ENCODE peak calls at places on chromosomes 7 and 10, in seven cellular contexts. One of them, this sample, is unnamed.

GRCh38 chr7:17832820-17833219 is 107.5 kb downstream of the SNX13 start:
- DNase-seq in neural crest cell: no peak
- DNase-seq in HFF-Myc: no peak
- DNase-seq in stomach: no peak
- DNase-seq in GM06990: no peak
- DNase-seq in CD4-positive, alpha-beta T cell: no peak
- DNase-seq in cardiac muscle cell: no peak
- DNase-seq in this sample: no peak

GRCh38 chr7:27096756-27097514 is 1.1 kb upstream of the HOXA1 start:
- DNase-seq in neural crest cell: no peak
- DNase-seq in HFF-Myc: no peak
- DNase-seq in stomach: no peak
- DNase-seq in GM06990: no peak
- DNase-seq in CD4-positive, alpha-beta T cell: no peak
- DNase-seq in cardiac muscle cell: no peak
- DNase-seq in this sample: no peak

GRCh38 chr10:95246582-95247051 is 44.2 kb downstream of the PDLIM1 start:
- DNase-seq in neural crest cell: peak
- DNase-seq in HFF-Myc: peak
- DNase-seq in stomach: peak
- DNase-seq in GM06990: peak
- DNase-seq in CD4-positive, alpha-beta T cell: peak
- DNase-seq in cardiac muscle cell: peak
- DNase-seq in this sample: peak

GRCh38 chr7:140322759-140323158 is 75.6 kb downstream of the SLC37A3 start:
- DNase-seq in neural crest cell: no peak
- DNase-seq in HFF-Myc: no peak
- DNase-seq in stomach: no peak
- DNase-seq in GM06990: no peak
- DNase-seq in CD4-positive, alpha-beta T cell: no peak
- DNase-seq in cardiac muscle cell: no peak
- DNase-seq in this sample: no peak

GRCh38 chr10:102796407-102797176 is 40.6 kb downstream of the CYP17A1 start:
- DNase-seq in neural crest cell: no peak
- DNase-seq in HFF-Myc: no peak
- DNase-seq in stomach: peak
- DNase-seq in GM06990: peak
- DNase-seq in CD4-positive, alpha-beta T cell: peak
- DNase-seq in cardiac muscle cell: no peak
- DNase-seq in this sample: no peak

GRCh38 chr7:41699532-41699931 is 3.4 kb downstream of the INHBA start:
- DNase-seq in neural crest cell: no peak
- DNase-seq in HFF-Myc: no peak
- DNase-seq in stomach: no peak
- DNase-seq in GM06990: no peak
- DNase-seq in CD4-positive, alpha-beta T cell: no peak
- DNase-seq in cardiac muscle cell: peak
- DNase-seq in this sample: no peak

GRCh38 chr10:85643171-85643838 is 723.3 kb downstream of the GRID1 start:
- DNase-seq in neural crest cell: no peak
- DNase-seq in HFF-Myc: no peak
- DNase-seq in stomach: no peak
- DNase-seq in GM06990: no peak
- DNase-seq in CD4-positive, alpha-beta T cell: no peak
- DNase-seq in cardiac muscle cell: no peak
- DNase-seq in this sample: no peak

GRCh38 chr10:77586719-77587423 is 50.7 kb downstream of the KCNMA1 start:
- DNase-seq in neural crest cell: no peak
- DNase-seq in HFF-Myc: peak
- DNase-seq in stomach: no peak
- DNase-seq in GM06990: no peak
- DNase-seq in CD4-positive, alpha-beta T cell: no peak
- DNase-seq in cardiac muscle cell: no peak
- DNase-seq in this sample: peak

GRCh38 chr7:151316896-151317295 is 24.7 kb upstream of the NUB1 start:
- DNase-seq in neural crest cell: no peak
- DNase-seq in HFF-Myc: no peak
- DNase-seq in stomach: no peak
- DNase-seq in GM06990: no peak
- DNase-seq in CD4-positive, alpha-beta T cell: no peak
- DNase-seq in cardiac muscle cell: no peak
- DNase-seq in this sample: no peak

GRCh38 chr7:115850774-115851173 is 179.8 kb downstream of the TFEC start:
- DNase-seq in neural crest cell: no peak
- DNase-seq in HFF-Myc: no peak
- DNase-seq in stomach: no peak
- DNase-seq in GM06990: no peak
- DNase-seq in CD4-positive, alpha-beta T cell: no peak
- DNase-seq in cardiac muscle cell: no peak
- DNase-seq in this sample: no peak

GRCh38 chr10:33945051-33945450 is 610.6 kb upstream of the NRP1 start:
- DNase-seq in neural crest cell: no peak
- DNase-seq in HFF-Myc: no peak
- DNase-seq in stomach: no peak
- DNase-seq in GM06990: no peak
- DNase-seq in CD4-positive, alpha-beta T cell: no peak
- DNase-seq in cardiac muscle cell: no peak
- DNase-seq in this sample: no peak

GRCh38 chr10:110337906-110338305 is 33.2 kb upstream of the SMNDC1 start:
- DNase-seq in neural crest cell: no peak
- DNase-seq in HFF-Myc: no peak
- DNase-seq in stomach: no peak
- DNase-seq in GM06990: no peak
- DNase-seq in CD4-positive, alpha-beta T cell: no peak
- DNase-seq in cardiac muscle cell: no peak
- DNase-seq in this sample: no peak

GRCh38 chr10:44198780-44199097 is 186.2 kb downstream of the CXCL12 start:
- DNase-seq in neural crest cell: no peak
- DNase-seq in HFF-Myc: no peak
- DNase-seq in stomach: no peak
- DNase-seq in GM06990: no peak
- DNase-seq in CD4-positive, alpha-beta T cell: no peak
- DNase-seq in cardiac muscle cell: no peak
- DNase-seq in this sample: no peak

GRCh38 chr10:102431452-102432124 is 786 bp downstream of the CUEDC2 start:
- DNase-seq in neural crest cell: no peak
- DNase-seq in HFF-Myc: no peak
- DNase-seq in stomach: no peak
- DNase-seq in GM06990: no peak
- DNase-seq in CD4-positive, alpha-beta T cell: no peak
- DNase-seq in cardiac muscle cell: no peak
- DNase-seq in this sample: no peak

GRCh38 chr7:30519122-30519521 is 14.5 kb upstream of the GGCT start:
- DNase-seq in neural crest cell: no peak
- DNase-seq in HFF-Myc: no peak
- DNase-seq in stomach: no peak
- DNase-seq in GM06990: no peak
- DNase-seq in CD4-positive, alpha-beta T cell: no peak
- DNase-seq in cardiac muscle cell: no peak
- DNase-seq in this sample: no peak
- TF ChIP-seq CTCF in neural crest cell: no peak
- TF ChIP-seq CTCF in HFF-Myc: no peak
- TF ChIP-seq CTCF in stomach: no peak
- TF ChIP-seq CTCF in GM06990: no peak
- TF ChIP-seq CTCF in CD4-positive, alpha-beta T cell: no peak
- TF ChIP-seq CTCF in cardiac muscle cell: no peak
- TF ChIP-seq CTCF in this sample: no peak

GRCh38 chr7:45663965-45664623 is 89.9 kb downstream of the ADCY1 start:
- DNase-seq in neural crest cell: no peak
- DNase-seq in HFF-Myc: no peak
- DNase-seq in stomach: peak
- DNase-seq in GM06990: no peak
- DNase-seq in CD4-positive, alpha-beta T cell: no peak
- DNase-seq in cardiac muscle cell: no peak
- DNase-seq in this sample: no peak

GRCh38 chr7:45665172-45665571 is 91.0 kb downstream of the ADCY1 start:
- DNase-seq in neural crest cell: no peak
- DNase-seq in HFF-Myc: no peak
- DNase-seq in stomach: no peak
- DNase-seq in GM06990: no peak
- DNase-seq in CD4-positive, alpha-beta T cell: no peak
- DNase-seq in cardiac muscle cell: no peak
- DNase-seq in this sample: no peak

GRCh38 chr7:45662540-45663166 is 88.5 kb downstream of the ADCY1 start:
- DNase-seq in neural crest cell: no peak
- DNase-seq in HFF-Myc: no peak
- DNase-seq in stomach: peak
- DNase-seq in GM06990: no peak
- DNase-seq in CD4-positive, alpha-beta T cell: no peak
- DNase-seq in cardiac muscle cell: no peak
- DNase-seq in this sample: no peak

GRCh38 chr7:45662018-45662417 is 87.8 kb downstream of the ADCY1 start:
- DNase-seq in neural crest cell: no peak
- DNase-seq in HFF-Myc: no peak
- DNase-seq in stomach: peak
- DNase-seq in GM06990: no peak
- DNase-seq in CD4-positive, alpha-beta T cell: no peak
- DNase-seq in cardiac muscle cell: no peak
- DNase-seq in this sample: no peak

GRCh38 chr7:45663167-45663921 is 89.2 kb downstream of the ADCY1 start:
- DNase-seq in neural crest cell: peak
- DNase-seq in HFF-Myc: no peak
- DNase-seq in stomach: peak
- DNase-seq in GM06990: no peak
- DNase-seq in CD4-positive, alpha-beta T cell: no peak
- DNase-seq in cardiac muscle cell: peak
- DNase-seq in this sample: no peak
- TF ChIP-seq CTCF in neural crest cell: peak
- TF ChIP-seq CTCF in HFF-Myc: peak
- TF ChIP-seq CTCF in stomach: no peak
- TF ChIP-seq CTCF in GM06990: peak
- TF ChIP-seq CTCF in CD4-positive, alpha-beta T cell: no peak
- TF ChIP-seq CTCF in cardiac muscle cell: peak
- TF ChIP-seq CTCF in this sample: peak

GRCh38 chr7:50803359-50804337 is 21.0 kb upstream of the GRB10 start:
- DNase-seq in neural crest cell: no peak
- DNase-seq in HFF-Myc: no peak
- DNase-seq in stomach: no peak
- DNase-seq in GM06990: no peak
- DNase-seq in CD4-positive, alpha-beta T cell: no peak
- DNase-seq in cardiac muscle cell: no peak
- DNase-seq in this sample: no peak

GRCh38 chr7:50805425-50806130 is 22.9 kb upstream of the GRB10 start:
- DNase-seq in neural crest cell: no peak
- DNase-seq in HFF-Myc: no peak
- DNase-seq in stomach: no peak
- DNase-seq in GM06990: no peak
- DNase-seq in CD4-positive, alpha-beta T cell: no peak
- DNase-seq in cardiac muscle cell: no peak
- DNase-seq in this sample: no peak

GRCh38 chr7:50798126-50798525 is 15.4 kb upstream of the GRB10 start:
- DNase-seq in neural crest cell: no peak
- DNase-seq in HFF-Myc: no peak
- DNase-seq in stomach: no peak
- DNase-seq in GM06990: no peak
- DNase-seq in CD4-positive, alpha-beta T cell: no peak
- DNase-seq in cardiac muscle cell: no peak
- DNase-seq in this sample: no peak

GRCh38 chr7:50799873-50800272 is 17.2 kb upstream of the GRB10 start:
- DNase-seq in neural crest cell: no peak
- DNase-seq in HFF-Myc: no peak
- DNase-seq in stomach: no peak
- DNase-seq in GM06990: no peak
- DNase-seq in CD4-positive, alpha-beta T cell: no peak
- DNase-seq in cardiac muscle cell: no peak
- DNase-seq in this sample: no peak

DNA sequence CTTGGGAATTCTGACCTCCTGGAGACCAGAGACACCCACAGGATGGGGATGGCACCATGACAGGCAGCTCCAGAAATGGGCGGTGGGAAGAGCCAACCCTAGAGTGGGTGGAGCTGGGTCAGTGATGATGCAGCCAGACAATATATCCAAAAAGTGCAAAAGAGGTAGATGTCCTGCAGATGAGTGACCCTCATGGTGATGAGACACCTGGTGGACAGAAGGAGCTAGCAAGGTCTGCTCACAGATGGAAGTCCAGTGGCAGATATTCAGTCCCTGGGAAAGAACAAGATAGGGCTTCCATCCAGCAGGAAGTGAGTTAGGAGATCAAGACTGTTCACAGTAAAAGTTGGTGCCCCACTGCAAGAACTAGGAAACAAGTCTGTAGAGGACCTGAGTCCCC is 19.2 kb upstream of the GRB10 start:
- DNase-seq in neural crest cell: no peak
- DNase-seq in HFF-Myc: no peak
- DNase-seq in stomach: no peak
- DNase-seq in GM06990: no peak
- DNase-seq in CD4-positive, alpha-beta T cell: no peak
- DNase-seq in cardiac muscle cell: no peak
- DNase-seq in this sample: no peak
- TF ChIP-seq CTCF in neural crest cell: no peak
- TF ChIP-seq CTCF in HFF-Myc: no peak
- TF ChIP-seq CTCF in stomach: no peak
- TF ChIP-seq CTCF in GM06990: no peak
- TF ChIP-seq CTCF in CD4-positive, alpha-beta T cell: no peak
- TF ChIP-seq CTCF in cardiac muscle cell: no peak
- TF ChIP-seq CTCF in this sample: no peak

DNA sequence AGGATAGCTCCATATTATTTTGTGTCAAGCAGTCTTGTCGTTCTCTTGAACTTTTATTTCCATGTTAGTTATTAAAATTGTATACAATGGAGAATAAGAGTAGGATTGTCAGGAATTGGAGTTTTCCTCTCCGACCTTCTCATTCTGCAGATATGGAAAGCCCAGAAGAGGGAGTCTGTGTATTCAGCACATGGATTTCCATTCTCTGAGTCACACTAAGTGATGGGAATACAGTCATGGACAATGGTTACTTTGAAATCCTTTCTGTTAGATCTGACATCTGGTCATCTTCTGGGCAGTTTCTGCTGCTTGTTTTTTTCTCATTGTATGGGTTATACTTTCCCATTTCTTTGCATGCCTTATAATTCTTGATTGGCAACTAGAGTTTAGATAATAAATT is 5.0 kb upstream of the TASOR2 start:
- DNase-seq in neural crest cell: no peak
- DNase-seq in HFF-Myc: no peak
- DNase-seq in stomach: no peak
- DNase-seq in GM06990: no peak
- DNase-seq in CD4-positive, alpha-beta T cell: no peak
- DNase-seq in cardiac muscle cell: no peak
- DNase-seq in this sample: no peak
- TF ChIP-seq CTCF in neural crest cell: no peak
- TF ChIP-seq CTCF in HFF-Myc: no peak
- TF ChIP-seq CTCF in stomach: no peak
- TF ChIP-seq CTCF in GM06990: no peak
- TF ChIP-seq CTCF in CD4-positive, alpha-beta T cell: no peak
- TF ChIP-seq CTCF in cardiac muscle cell: peak
- TF ChIP-seq CTCF in this sample: peak

This sample was measured in AG09319.